ENCODE peak calls at places on chromosome 21, in six cellular contexts. One of them, this sample, is unnamed.

GRCh38 chr21:42839271-42840231 is 39.8 kb downstream of the WDR4 start:
- DNase-seq in activated gamma-delta T cell treated with anti-CD3 and anti-CD28 coated beads, Interleukin-2, amount 50 U/mL, for 16 hours: no peak
- DNase-seq in islet precursor cell: peak
- DNase-seq in stimulated activated CD4-positive, alpha-beta T cell treated with anti-CD3 and anti-CD28 coated beads, TNF-alpha, amount 100 ng/mL, for 48 hours: no peak
- DNase-seq in A549: no peak
- DNase-seq in stimulated activated CD8-positive, alpha-beta memory T cell treated with anti-CD3 and anti-CD28 coated beads, Interleukin-7, amount 100 ng/mL, for 1 hour: no peak
- DNase-seq in this sample: no peak

GRCh38 chr21:24418671-24419070 is 1188.6 kb downstream of the MRPL39 start:
- DNase-seq in activated gamma-delta T cell treated with anti-CD3 and anti-CD28 coated beads, Interleukin-2, amount 50 U/mL, for 16 hours: no peak
- DNase-seq in islet precursor cell: no peak
- DNase-seq in stimulated activated CD4-positive, alpha-beta T cell treated with anti-CD3 and anti-CD28 coated beads, TNF-alpha, amount 100 ng/mL, for 48 hours: no peak
- DNase-seq in A549: no peak
- DNase-seq in stimulated activated CD8-positive, alpha-beta memory T cell treated with anti-CD3 and anti-CD28 coated beads, Interleukin-7, amount 100 ng/mL, for 1 hour: no peak
- DNase-seq in this sample: no peak

GRCh38 chr21:18970416-18970815 is 566.8 kb upstream of the TMPRSS15 start:
- DNase-seq in activated gamma-delta T cell treated with anti-CD3 and anti-CD28 coated beads, Interleukin-2, amount 50 U/mL, for 16 hours: no peak
- DNase-seq in islet precursor cell: no peak
- DNase-seq in stimulated activated CD4-positive, alpha-beta T cell treated with anti-CD3 and anti-CD28 coated beads, TNF-alpha, amount 100 ng/mL, for 48 hours: no peak
- DNase-seq in A549: no peak
- DNase-seq in stimulated activated CD8-positive, alpha-beta memory T cell treated with anti-CD3 and anti-CD28 coated beads, Interleukin-7, amount 100 ng/mL, for 1 hour: no peak
- DNase-seq in this sample: no peak

GRCh38 chr21:29245104-29245643 is 53.5 kb upstream of the BACH1 start:
- DNase-seq in activated gamma-delta T cell treated with anti-CD3 and anti-CD28 coated beads, Interleukin-2, amount 50 U/mL, for 16 hours: no peak
- DNase-seq in islet precursor cell: peak
- DNase-seq in stimulated activated CD4-positive, alpha-beta T cell treated with anti-CD3 and anti-CD28 coated beads, TNF-alpha, amount 100 ng/mL, for 48 hours: no peak
- DNase-seq in A549: no peak
- DNase-seq in stimulated activated CD8-positive, alpha-beta memory T cell treated with anti-CD3 and anti-CD28 coated beads, Interleukin-7, amount 100 ng/mL, for 1 hour: no peak
- DNase-seq in this sample: no peak

GRCh38 chr21:46551636-46552241 is 53.1 kb downstream of the S100B start:
- DNase-seq in activated gamma-delta T cell treated with anti-CD3 and anti-CD28 coated beads, Interleukin-2, amount 50 U/mL, for 16 hours: peak
- DNase-seq in islet precursor cell: no peak
- DNase-seq in stimulated activated CD4-positive, alpha-beta T cell treated with anti-CD3 and anti-CD28 coated beads, TNF-alpha, amount 100 ng/mL, for 48 hours: peak
- DNase-seq in A549: no peak
- DNase-seq in stimulated activated CD8-positive, alpha-beta memory T cell treated with anti-CD3 and anti-CD28 coated beads, Interleukin-7, amount 100 ng/mL, for 1 hour: peak
- DNase-seq in this sample: peak

GRCh38 chr21:41767606-41768370 is 936 bp upstream of the RIPK4 start:
- DNase-seq in activated gamma-delta T cell treated with anti-CD3 and anti-CD28 coated beads, Interleukin-2, amount 50 U/mL, for 16 hours: no peak
- DNase-seq in islet precursor cell: peak
- DNase-seq in stimulated activated CD4-positive, alpha-beta T cell treated with anti-CD3 and anti-CD28 coated beads, TNF-alpha, amount 100 ng/mL, for 48 hours: no peak
- DNase-seq in A549: peak
- DNase-seq in stimulated activated CD8-positive, alpha-beta memory T cell treated with anti-CD3 and anti-CD28 coated beads, Interleukin-7, amount 100 ng/mL, for 1 hour: no peak
- DNase-seq in this sample: no peak

GRCh38 chr21:41808846-41809245 is 42.0 kb upstream of the RIPK4 start:
- DNase-seq in activated gamma-delta T cell treated with anti-CD3 and anti-CD28 coated beads, Interleukin-2, amount 50 U/mL, for 16 hours: no peak
- DNase-seq in islet precursor cell: peak
- DNase-seq in stimulated activated CD4-positive, alpha-beta T cell treated with anti-CD3 and anti-CD28 coated beads, TNF-alpha, amount 100 ng/mL, for 48 hours: no peak
- DNase-seq in A549: no peak
- DNase-seq in stimulated activated CD8-positive, alpha-beta memory T cell treated with anti-CD3 and anti-CD28 coated beads, Interleukin-7, amount 100 ng/mL, for 1 hour: no peak
- DNase-seq in this sample: no peak

GRCh38 chr21:41254090-41254700 is 62.4 kb upstream of the FAM3B start:
- DNase-seq in activated gamma-delta T cell treated with anti-CD3 and anti-CD28 coated beads, Interleukin-2, amount 50 U/mL, for 16 hours: no peak
- DNase-seq in islet precursor cell: no peak
- DNase-seq in stimulated activated CD4-positive, alpha-beta T cell treated with anti-CD3 and anti-CD28 coated beads, TNF-alpha, amount 100 ng/mL, for 48 hours: no peak
- DNase-seq in A549: no peak
- DNase-seq in stimulated activated CD8-positive, alpha-beta memory T cell treated with anti-CD3 and anti-CD28 coated beads, Interleukin-7, amount 100 ng/mL, for 1 hour: no peak
- DNase-seq in this sample: no peak

GRCh38 chr21:42147386-42148020 is 71.4 kb upstream of the ABCG1 start:
- DNase-seq in activated gamma-delta T cell treated with anti-CD3 and anti-CD28 coated beads, Interleukin-2, amount 50 U/mL, for 16 hours: no peak
- DNase-seq in islet precursor cell: no peak
- DNase-seq in stimulated activated CD4-positive, alpha-beta T cell treated with anti-CD3 and anti-CD28 coated beads, TNF-alpha, amount 100 ng/mL, for 48 hours: no peak
- DNase-seq in A549: no peak
- DNase-seq in stimulated activated CD8-positive, alpha-beta memory T cell treated with anti-CD3 and anti-CD28 coated beads, Interleukin-7, amount 100 ng/mL, for 1 hour: no peak
- DNase-seq in this sample: no peak

GRCh38 chr21:35204850-35205564 is 155.9 kb upstream of the RUNX1 start:
- DNase-seq in activated gamma-delta T cell treated with anti-CD3 and anti-CD28 coated beads, Interleukin-2, amount 50 U/mL, for 16 hours: no peak
- DNase-seq in islet precursor cell: no peak
- DNase-seq in stimulated activated CD4-positive, alpha-beta T cell treated with anti-CD3 and anti-CD28 coated beads, TNF-alpha, amount 100 ng/mL, for 48 hours: no peak
- DNase-seq in A549: no peak
- DNase-seq in stimulated activated CD8-positive, alpha-beta memory T cell treated with anti-CD3 and anti-CD28 coated beads, Interleukin-7, amount 100 ng/mL, for 1 hour: no peak
- DNase-seq in this sample: peak

GRCh38 chr21:18937337-18937736 is 533.8 kb upstream of the TMPRSS15 start:
- DNase-seq in activated gamma-delta T cell treated with anti-CD3 and anti-CD28 coated beads, Interleukin-2, amount 50 U/mL, for 16 hours: no peak
- DNase-seq in islet precursor cell: no peak
- DNase-seq in stimulated activated CD4-positive, alpha-beta T cell treated with anti-CD3 and anti-CD28 coated beads, TNF-alpha, amount 100 ng/mL, for 48 hours: no peak
- DNase-seq in A549: no peak
- DNase-seq in stimulated activated CD8-positive, alpha-beta memory T cell treated with anti-CD3 and anti-CD28 coated beads, Interleukin-7, amount 100 ng/mL, for 1 hour: no peak
- DNase-seq in this sample: no peak

GRCh38 chr21:34544032-34544496 is 32.1 kb upstream of the KCNE1 start:
- DNase-seq in activated gamma-delta T cell treated with anti-CD3 and anti-CD28 coated beads, Interleukin-2, amount 50 U/mL, for 16 hours: no peak
- DNase-seq in islet precursor cell: peak
- DNase-seq in stimulated activated CD4-positive, alpha-beta T cell treated with anti-CD3 and anti-CD28 coated beads, TNF-alpha, amount 100 ng/mL, for 48 hours: peak
- DNase-seq in A549: peak
- DNase-seq in stimulated activated CD8-positive, alpha-beta memory T cell treated with anti-CD3 and anti-CD28 coated beads, Interleukin-7, amount 100 ng/mL, for 1 hour: no peak
- DNase-seq in this sample: peak

GRCh38 chr21:46002841-46003574 is 21.4 kb downstream of the COL6A1 start:
- DNase-seq in activated gamma-delta T cell treated with anti-CD3 and anti-CD28 coated beads, Interleukin-2, amount 50 U/mL, for 16 hours: no peak
- DNase-seq in islet precursor cell: peak
- DNase-seq in stimulated activated CD4-positive, alpha-beta T cell treated with anti-CD3 and anti-CD28 coated beads, TNF-alpha, amount 100 ng/mL, for 48 hours: no peak
- DNase-seq in A549: no peak
- DNase-seq in stimulated activated CD8-positive, alpha-beta memory T cell treated with anti-CD3 and anti-CD28 coated beads, Interleukin-7, amount 100 ng/mL, for 1 hour: no peak
- DNase-seq in this sample: no peak

GRCh38 chr21:34930971-34931370 is 118.1 kb downstream of the RUNX1 start:
- DNase-seq in activated gamma-delta T cell treated with anti-CD3 and anti-CD28 coated beads, Interleukin-2, amount 50 U/mL, for 16 hours: no peak
- DNase-seq in islet precursor cell: no peak
- DNase-seq in stimulated activated CD4-positive, alpha-beta T cell treated with anti-CD3 and anti-CD28 coated beads, TNF-alpha, amount 100 ng/mL, for 48 hours: no peak
- DNase-seq in A549: no peak
- DNase-seq in stimulated activated CD8-positive, alpha-beta memory T cell treated with anti-CD3 and anti-CD28 coated beads, Interleukin-7, amount 100 ng/mL, for 1 hour: no peak
- DNase-seq in this sample: no peak

GRCh38 chr21:24076179-24076578 is 1531.1 kb downstream of the MRPL39 start:
- DNase-seq in activated gamma-delta T cell treated with anti-CD3 and anti-CD28 coated beads, Interleukin-2, amount 50 U/mL, for 16 hours: no peak
- DNase-seq in islet precursor cell: no peak
- DNase-seq in stimulated activated CD4-positive, alpha-beta T cell treated with anti-CD3 and anti-CD28 coated beads, TNF-alpha, amount 100 ng/mL, for 48 hours: no peak
- DNase-seq in A549: no peak
- DNase-seq in stimulated activated CD8-positive, alpha-beta memory T cell treated with anti-CD3 and anti-CD28 coated beads, Interleukin-7, amount 100 ng/mL, for 1 hour: no peak
- DNase-seq in this sample: no peak

GRCh38 chr21:38258803-38259485 is 2.2 kb downstream of the KCNJ15 start:
- DNase-seq in activated gamma-delta T cell treated with anti-CD3 and anti-CD28 coated beads, Interleukin-2, amount 50 U/mL, for 16 hours: no peak
- DNase-seq in islet precursor cell: no peak
- DNase-seq in stimulated activated CD4-positive, alpha-beta T cell treated with anti-CD3 and anti-CD28 coated beads, TNF-alpha, amount 100 ng/mL, for 48 hours: no peak
- DNase-seq in A549: peak
- DNase-seq in stimulated activated CD8-positive, alpha-beta memory T cell treated with anti-CD3 and anti-CD28 coated beads, Interleukin-7, amount 100 ng/mL, for 1 hour: no peak
- DNase-seq in this sample: no peak

GRCh38 chr21:42097860-42098259 is 26.7 kb downstream of the UMODL1 start:
- DNase-seq in activated gamma-delta T cell treated with anti-CD3 and anti-CD28 coated beads, Interleukin-2, amount 50 U/mL, for 16 hours: no peak
- DNase-seq in islet precursor cell: peak
- DNase-seq in stimulated activated CD4-positive, alpha-beta T cell treated with anti-CD3 and anti-CD28 coated beads, TNF-alpha, amount 100 ng/mL, for 48 hours: peak
- DNase-seq in A549: peak
- DNase-seq in stimulated activated CD8-positive, alpha-beta memory T cell treated with anti-CD3 and anti-CD28 coated beads, Interleukin-7, amount 100 ng/mL, for 1 hour: no peak
- DNase-seq in this sample: no peak

GRCh38 chr21:44817914-44818635 is at the start of gene SUMO3:
- DNase-seq in activated gamma-delta T cell treated with anti-CD3 and anti-CD28 coated beads, Interleukin-2, amount 50 U/mL, for 16 hours: peak
- DNase-seq in islet precursor cell: peak
- DNase-seq in stimulated activated CD4-positive, alpha-beta T cell treated with anti-CD3 and anti-CD28 coated beads, TNF-alpha, amount 100 ng/mL, for 48 hours: peak
- DNase-seq in A549: peak
- DNase-seq in stimulated activated CD8-positive, alpha-beta memory T cell treated with anti-CD3 and anti-CD28 coated beads, Interleukin-7, amount 100 ng/mL, for 1 hour: peak
- DNase-seq in this sample: peak

GRCh38 chr21:33022489-33022827 is 3.3 kb upstream of the OLIG2 start:
- DNase-seq in activated gamma-delta T cell treated with anti-CD3 and anti-CD28 coated beads, Interleukin-2, amount 50 U/mL, for 16 hours: no peak
- DNase-seq in islet precursor cell: no peak
- DNase-seq in stimulated activated CD4-positive, alpha-beta T cell treated with anti-CD3 and anti-CD28 coated beads, TNF-alpha, amount 100 ng/mL, for 48 hours: no peak
- DNase-seq in A549: no peak
- DNase-seq in stimulated activated CD8-positive, alpha-beta memory T cell treated with anti-CD3 and anti-CD28 coated beads, Interleukin-7, amount 100 ng/mL, for 1 hour: no peak
- DNase-seq in this sample: no peak

GRCh38 chr21:27700974-27701614 is 734.2 kb upstream of the ADAMTS5 start:
- DNase-seq in activated gamma-delta T cell treated with anti-CD3 and anti-CD28 coated beads, Interleukin-2, amount 50 U/mL, for 16 hours: peak
- DNase-seq in islet precursor cell: peak
- DNase-seq in stimulated activated CD4-positive, alpha-beta T cell treated with anti-CD3 and anti-CD28 coated beads, TNF-alpha, amount 100 ng/mL, for 48 hours: peak
- DNase-seq in A549: peak
- DNase-seq in stimulated activated CD8-positive, alpha-beta memory T cell treated with anti-CD3 and anti-CD28 coated beads, Interleukin-7, amount 100 ng/mL, for 1 hour: peak
- DNase-seq in this sample: peak

GRCh38 chr21:44415073-44416025 is 40.0 kb upstream of the LRRC3 start:
- DNase-seq in activated gamma-delta T cell treated with anti-CD3 and anti-CD28 coated beads, Interleukin-2, amount 50 U/mL, for 16 hours: no peak
- DNase-seq in islet precursor cell: peak
- DNase-seq in stimulated activated CD4-positive, alpha-beta T cell treated with anti-CD3 and anti-CD28 coated beads, TNF-alpha, amount 100 ng/mL, for 48 hours: no peak
- DNase-seq in A549: no peak
- DNase-seq in stimulated activated CD8-positive, alpha-beta memory T cell treated with anti-CD3 and anti-CD28 coated beads, Interleukin-7, amount 100 ng/mL, for 1 hour: no peak
- DNase-seq in this sample: no peak

GRCh38 chr21:39118604-39119215 is 64.5 kb downstream of the PSMG1 start:
- DNase-seq in activated gamma-delta T cell treated with anti-CD3 and anti-CD28 coated beads, Interleukin-2, amount 50 U/mL, for 16 hours: no peak
- DNase-seq in islet precursor cell: no peak
- DNase-seq in stimulated activated CD4-positive, alpha-beta T cell treated with anti-CD3 and anti-CD28 coated beads, TNF-alpha, amount 100 ng/mL, for 48 hours: no peak
- DNase-seq in A549: no peak
- DNase-seq in stimulated activated CD8-positive, alpha-beta memory T cell treated with anti-CD3 and anti-CD28 coated beads, Interleukin-7, amount 100 ng/mL, for 1 hour: no peak
- DNase-seq in this sample: no peak

GRCh38 chr21:15872236-15872635 is 142.5 kb downstream of the USP25 start:
- DNase-seq in activated gamma-delta T cell treated with anti-CD3 and anti-CD28 coated beads, Interleukin-2, amount 50 U/mL, for 16 hours: no peak
- DNase-seq in islet precursor cell: no peak
- DNase-seq in stimulated activated CD4-positive, alpha-beta T cell treated with anti-CD3 and anti-CD28 coated beads, TNF-alpha, amount 100 ng/mL, for 48 hours: no peak
- DNase-seq in A549: no peak
- DNase-seq in stimulated activated CD8-positive, alpha-beta memory T cell treated with anti-CD3 and anti-CD28 coated beads, Interleukin-7, amount 100 ng/mL, for 1 hour: no peak
- DNase-seq in this sample: no peak

GRCh38 chr21:42429021-42429420 is 25.3 kb downstream of the UBASH3A start:
- DNase-seq in activated gamma-delta T cell treated with anti-CD3 and anti-CD28 coated beads, Interleukin-2, amount 50 U/mL, for 16 hours: no peak
- DNase-seq in islet precursor cell: no peak
- DNase-seq in stimulated activated CD4-positive, alpha-beta T cell treated with anti-CD3 and anti-CD28 coated beads, TNF-alpha, amount 100 ng/mL, for 48 hours: no peak
- DNase-seq in A549: no peak
- DNase-seq in stimulated activated CD8-positive, alpha-beta memory T cell treated with anti-CD3 and anti-CD28 coated beads, Interleukin-7, amount 100 ng/mL, for 1 hour: no peak
- DNase-seq in this sample: no peak